ENCODE peak calls at places on chromosomes 7 and 10, in four cellular contexts. J is NCI-H446, M is KG1, N is NCI-H2081. D is an unnamed sample.
A peak's percentile ranks its signal among the peaks of the same experiment; 100 is the strongest.

GRCh38 chr10:45420453-45421192 is 46.6 kb downstream of the ALOX5 start:
- DNase-seq in J (peak; percentile 62), M (peak; percentile 67), N (peak; percentile 81), D (peak; percentile 77)

GRCh38 chr7:47803846-47804245 is 144.4 kb downstream of the PKD1L1 start:
- DNase-seq in J (no peak), M (no peak), N (peak; percentile 91), D (no peak)

GRCh38 chr10:128694532-128694931 is 568.3 kb upstream of the MKI67 start:
- DNase-seq in J (no peak), M (no peak), N (no peak), D (no peak)

GRCh38 chr10:94293344-94293743 is 69.4 kb downstream of the NOC3L start:
- DNase-seq in J (no peak), M (no peak), N (no peak), D (no peak)

GRCh38 chr7:20954711-20955641 is 168.3 kb upstream of the SP8 start:
- DNase-seq in J (no peak), M (no peak), N (no peak), D (no peak)

GRCh38 chr7:78185149-78185745 is 386.7 kb downstream of the PHTF2 start:
- DNase-seq in J (no peak), M (no peak), N (no peak), D (no peak)

GRCh38 chr10:72691470-72692056 is 380 bp upstream of the MCU start:
- DNase-seq in J (peak; percentile 70), M (peak; percentile 91), N (peak; percentile 95), D (peak; percentile 93)

GRCh38 chr7:94580601-94581000 is 71.0 kb downstream of the CASD1 start:
- DNase-seq in J (no peak), M (no peak), N (no peak), D (peak; percentile 64)

GRCh38 chr10:128305601-128306345 is 179.6 kb upstream of the MKI67 start:
- DNase-seq in J (no peak), M (no peak), N (no peak), D (no peak)

GRCh38 chr7:93551063-93551895 is 23.2 kb downstream of the CALCR start:
- DNase-seq in J (no peak), M (peak; percentile 30), N (peak; percentile 49), D (peak; percentile 50)

GRCh38 chr7:70598976-70599375 is 533.0 kb upstream of the GALNT17 start:
- DNase-seq in J (no peak), M (no peak), N (peak; percentile 66), D (peak; percentile 46)

GRCh38 chr7:38318241-38318640 is 44.8 kb upstream of the TARP start:
- DNase-seq in J (no peak), M (no peak), N (no peak), D (no peak)

GRCh38 chr7:18386590-18386989 is 109.0 kb upstream of the HDAC9 start:
- DNase-seq in J (no peak), M (no peak), N (no peak), D (no peak)

GRCh38 chr10:117362313-117362712 is 12.9 kb downstream of the PDZD8 start:
- DNase-seq in J (no peak), M (no peak), N (no peak), D (peak; percentile 36)

GRCh38 chr7:131083781-131084180 is 243.9 kb upstream of the MKLN1 start:
- DNase-seq in J (no peak), M (no peak), N (no peak), D (no peak)

GRCh38 chr10:110563132-110563531 is 4.4 kb upstream of the SMC3 start:
- DNase-seq in J (no peak), M (no peak), N (no peak), D (no peak)

GRCh38 chr7:112160771-112161150 is 45.4 kb downstream of the DOCK4 start:
- DNase-seq in J (no peak), M (no peak), N (peak; percentile 19), D (peak; percentile 4)

GRCh38 chr7:151311294-151311864 is 30.2 kb upstream of the NUB1 start:
- DNase-seq in J (no peak), M (peak; percentile 8), N (no peak), D (peak; percentile 21)

GRCh38 chr7:4765776-4766490 is 9.5 kb upstream of the AP5Z1 start:
- DNase-seq in J (no peak), M (no peak), N (no peak), D (no peak)

GRCh38 chr7:140723002-140723401 is 26.5 kb downstream of the NDUFB2 start:
- DNase-seq in J (no peak), M (no peak), N (no peak), D (no peak)

GRCh38 chr10:26903818-26904217 is 43.1 kb upstream of the ABI1 start:
- DNase-seq in J (no peak), M (no peak), N (no peak), D (no peak)

GRCh38 chr7:54729096-54729495 is 29.9 kb downstream of the SEC61G start:
- DNase-seq in J (no peak), M (no peak), N (no peak), D (no peak)

GRCh38 chr10:112722758-112723157 is 227.3 kb upstream of the TCF7L2 start:
- DNase-seq in J (no peak), M (no peak), N (no peak), D (no peak)

GRCh38 chr7:29612596-29612995 is 49.0 kb downstream of the PRR15 start:
- DNase-seq in J (no peak), M (no peak), N (no peak), D (peak; percentile 71)

GRCh38 chr10:599767-600166 is 89.7 kb downstream of the DIP2C start:
- DNase-seq in J (no peak), M (no peak), N (no peak), D (no peak)

GRCh38 chr10:78774614-78774998 is 294.2 kb upstream of the ZMIZ1 start:
- DNase-seq in J (no peak), M (no peak), N (no peak), D (no peak)

GRCh38 chr7:56447864-56448693 is 331.9 kb upstream of the NUPR2 start:
- DNase-seq in J (no peak), M (peak; percentile 67), N (peak; percentile 63), D (no peak)

GRCh38 chr7:14691597-14692203 is 210.9 kb downstream of the DGKB start:
- DNase-seq in J (peak; percentile 59), M (peak; percentile 42), N (peak; percentile 57), D (peak; percentile 27)

GRCh38 chr10:4242561-4243035 is 457.6 kb upstream of the KLF6 start:
- DNase-seq in J (no peak), M (no peak), N (no peak), D (peak; percentile 81)

GRCh38 chr7:101206665-101207042 is 5.8 kb upstream of the MOGAT3 start:
- DNase-seq in J (no peak), M (no peak), N (no peak), D (peak; percentile 15)

GRCh38 chr10:86876748-86877147 is 80.7 kb downstream of the MMRN2 start:
- DNase-seq in J (no peak), M (peak; percentile 14), N (no peak), D (no peak)

GRCh38 chr7:12518920-12519681 is 51.4 kb upstream of the SCIN start:
- DNase-seq in J (no peak), M (no peak), N (no peak), D (peak; percentile 5)

GRCh38 chr7:157660971-157661610 is 324.3 kb downstream of the DNAJB6 start:
- DNase-seq in J (no peak), M (no peak), N (no peak), D (no peak)